ENCODE peak calls at places on chromosomes 5 and 9, in four cellular contexts. One of them, this sample, is unnamed. For H3K36me3 and H3K27me3, the result is how much of the 10 kb centered on the place peaks cover.

GRCh38 chr9:18947772-18948391 is 85.1 kb downstream of the SAXO1 start:
- DNase-seq in left ventricle myocardium inferior: no peak
- DNase-seq in heart right ventricle: no peak
- DNase-seq in sigmoid colon: no peak
- DNase-seq in this sample: no peak

GRCh38 chr5:76113103-76113502 is 29.9 kb downstream of the SV2C start:
- DNase-seq in left ventricle myocardium inferior: no peak
- DNase-seq in sigmoid colon: no peak
- DNase-seq in heart right ventricle: no peak
- DNase-seq in this sample: no peak

GRCh38 chr9:106111039-106111740 is 416.8 kb downstream of the TMEM38B start:
- DNase-seq in left ventricle myocardium inferior: no peak
- DNase-seq in heart right ventricle: no peak
- DNase-seq in sigmoid colon: no peak
- DNase-seq in this sample: peak

GRCh38 chr5:15500326-15500958 is 462 bp downstream of the FBXL7 start:
- DNase-seq in left ventricle myocardium inferior: peak
- DNase-seq in sigmoid colon: peak
- DNase-seq in heart right ventricle: peak
- DNase-seq in this sample: peak

GRCh38 chr5:39547548-39548154 is 122.9 kb upstream of the DAB2 start:
- DNase-seq in left ventricle myocardium inferior: no peak
- DNase-seq in sigmoid colon: no peak
- DNase-seq in heart right ventricle: peak
- DNase-seq in this sample: peak

GRCh38 chr9:14616188-14616982 is 76.8 kb downstream of the ZDHHC21 start:
- DNase-seq in heart right ventricle: no peak
- DNase-seq in left ventricle myocardium inferior: no peak
- DNase-seq in sigmoid colon: no peak
- DNase-seq in this sample: peak

GRCh38 chr5:159402328-159402727 is 72.0 kb upstream of the IL12B start:
- DNase-seq in left ventricle myocardium inferior: no peak
- DNase-seq in heart right ventricle: no peak
- DNase-seq in sigmoid colon: no peak
- DNase-seq in this sample: no peak

GRCh38 chr5:78829811-78830499 is 155.2 kb downstream of the ARSB start:
- DNase-seq in left ventricle myocardium inferior: peak
- DNase-seq in sigmoid colon: peak
- DNase-seq in heart right ventricle: peak
- DNase-seq in this sample: no peak

GRCh38 chr5:175733017-175733416 is 75.1 kb downstream of the HRH2 start:
- DNase-seq in heart right ventricle: no peak
- DNase-seq in left ventricle myocardium inferior: no peak
- DNase-seq in sigmoid colon: peak
- DNase-seq in this sample: no peak

GRCh38 chr5:99674086-99674485 is 745.3 kb upstream of the CHD1 start:
- DNase-seq in left ventricle myocardium inferior: no peak
- DNase-seq in sigmoid colon: no peak
- DNase-seq in heart right ventricle: no peak
- DNase-seq in this sample: no peak

GRCh38 chr5:68033961-68034581 is 181.5 kb upstream of the PIK3R1 start:
- DNase-seq in heart right ventricle: peak
- DNase-seq in sigmoid colon: no peak
- DNase-seq in left ventricle myocardium inferior: peak
- DNase-seq in this sample: no peak

GRCh38 chr5:98927988-98928801 is 612 bp downstream of the CHD1 start:
- DNase-seq in heart right ventricle: peak
- DNase-seq in left ventricle myocardium inferior: peak
- DNase-seq in sigmoid colon: peak
- DNase-seq in this sample: peak

GRCh38 chr5:156186760-156187159 is 140.2 kb upstream of the SGCD start:
- DNase-seq in left ventricle myocardium inferior: no peak
- DNase-seq in sigmoid colon: no peak
- DNase-seq in heart right ventricle: no peak
- DNase-seq in this sample: no peak

GRCh38 chr5:10301842-10302610 is 5.7 kb downstream of the CMBL start:
- DNase-seq in heart right ventricle: peak
- DNase-seq in sigmoid colon: peak
- DNase-seq in left ventricle myocardium inferior: peak
- DNase-seq in this sample: no peak

GRCh38 chr5:931570-932145 is 39.0 kb downstream of the TRIP13 start:
- DNase-seq in heart right ventricle: no peak
- DNase-seq in left ventricle myocardium inferior: no peak
- DNase-seq in sigmoid colon: no peak
- DNase-seq in this sample: no peak

GRCh38 chr9:100505564-100506159 is 32.7 kb downstream of the TMEFF1 start:
- DNase-seq in left ventricle myocardium inferior: peak
- DNase-seq in heart right ventricle: peak
- DNase-seq in sigmoid colon: no peak
- DNase-seq in this sample: peak

GRCh38 chr5:41935544-41935943 is 10.5 kb downstream of the FBXO4 start:
- DNase-seq in left ventricle myocardium inferior: no peak
- DNase-seq in heart right ventricle: no peak
- DNase-seq in sigmoid colon: no peak
- DNase-seq in this sample: peak

GRCh38 chr9:127500399-127500798 is 49.1 kb downstream of the LRSAM1 start:
- DNase-seq in sigmoid colon: no peak
- DNase-seq in heart right ventricle: no peak
- DNase-seq in left ventricle myocardium inferior: no peak
- DNase-seq in this sample: no peak

GRCh38 chr5:124570285-124571035 is 176.0 kb downstream of the ZNF608 start:
- DNase-seq in heart right ventricle: no peak
- DNase-seq in left ventricle myocardium inferior: no peak
- DNase-seq in sigmoid colon: no peak
- DNase-seq in this sample: no peak

GRCh38 chr5:103674739-103675138 is 112.2 kb upstream of the NUDT12 start:
- DNase-seq in left ventricle myocardium inferior: no peak
- DNase-seq in heart right ventricle: peak
- DNase-seq in sigmoid colon: no peak
- DNase-seq in this sample: no peak

GRCh38 chr5:109645591-109646236 is 44.0 kb upstream of the MAN2A1 start:
- DNase-seq in left ventricle myocardium inferior: no peak
- DNase-seq in sigmoid colon: no peak
- DNase-seq in heart right ventricle: no peak
- DNase-seq in this sample: no peak

GRCh38 chr9:130905902-130906726 is 9.5 kb upstream of the QRFP start:
- DNase-seq in heart right ventricle: no peak
- DNase-seq in left ventricle myocardium inferior: no peak
- DNase-seq in sigmoid colon: no peak
- DNase-seq in this sample: no peak

GRCh38 chr5:36870399-36871040 is 6.0 kb upstream of the NIPBL start:
- DNase-seq in heart right ventricle: no peak
- DNase-seq in sigmoid colon: no peak
- DNase-seq in left ventricle myocardium inferior: no peak
- DNase-seq in this sample: peak

GRCh38 chr5:173742432-173742816 is 126.0 kb upstream of the BOD1 start:
- DNase-seq in left ventricle myocardium inferior: no peak
- DNase-seq in sigmoid colon: no peak
- DNase-seq in heart right ventricle: no peak
- DNase-seq in this sample: no peak

GRCh38 chr5:135392256-135392655 is 6.8 kb downstream of the MACROH2A1 start:
- DNase-seq in sigmoid colon: no peak
- DNase-seq in heart right ventricle: no peak
- DNase-seq in left ventricle myocardium inferior: no peak
- DNase-seq in this sample: no peak

GRCh38 chr5:179374506-179375235 is 29.4 kb upstream of the ADAMTS2 start:
- DNase-seq in heart right ventricle: no peak
- DNase-seq in sigmoid colon: peak
- DNase-seq in left ventricle myocardium inferior: no peak
- DNase-seq in this sample: peak

GRCh38 chr9:20984471-20984870 is 47.0 kb downstream of the HACD4 start:
- DNase-seq in heart right ventricle: no peak
- DNase-seq in sigmoid colon: no peak
- DNase-seq in left ventricle myocardium inferior: no peak
- DNase-seq in this sample: no peak

GRCh38 chr5:67004730-67005350 is 191.8 kb downstream of the CD180 start:
- DNase-seq in heart right ventricle: no peak
- DNase-seq in sigmoid colon: no peak
- DNase-seq in left ventricle myocardium inferior: no peak
- DNase-seq in this sample: peak

GRCh38 chr5:128329542-128329941 is 208.5 kb downstream of the FBN2 start:
- DNase-seq in left ventricle myocardium inferior: no peak
- DNase-seq in sigmoid colon: no peak
- DNase-seq in heart right ventricle: no peak
- DNase-seq in this sample: no peak

GRCh38 chr5:128338649-128339048 is 199.4 kb downstream of the FBN2 start:
- DNase-seq in left ventricle myocardium inferior: peak
- DNase-seq in heart right ventricle: peak
- DNase-seq in sigmoid colon: no peak
- DNase-seq in this sample: no peak

GRCh38 chr5:128339585-128339984 is 198.5 kb downstream of the FBN2 start:
- DNase-seq in left ventricle myocardium inferior: no peak
- DNase-seq in sigmoid colon: no peak
- DNase-seq in heart right ventricle: no peak
- DNase-seq in this sample: no peak

GRCh38 chr5:128331261-128331660 is 206.8 kb downstream of the FBN2 start:
- DNase-seq in heart right ventricle: no peak
- DNase-seq in sigmoid colon: no peak
- DNase-seq in left ventricle myocardium inferior: no peak
- DNase-seq in this sample: no peak

GRCh38 chr5:128334010-128334716 is 203.9 kb downstream of the FBN2 start:
- DNase-seq in heart right ventricle: no peak
- DNase-seq in sigmoid colon: no peak
- DNase-seq in left ventricle myocardium inferior: no peak
- DNase-seq in this sample: no peak
- H3K36me3 ChIP-seq in heart right ventricle: under half
- H3K36me3 ChIP-seq in sigmoid colon: under half
- H3K36me3 ChIP-seq in left ventricle myocardium inferior: under half
- H3K36me3 ChIP-seq in this sample: under half

GRCh38 chr9:96817973-96818372 is 36.3 kb downstream of the ZNF782 start:
- DNase-seq in left ventricle myocardium inferior: no peak
- DNase-seq in heart right ventricle: no peak
- DNase-seq in sigmoid colon: no peak
- DNase-seq in this sample: no peak
- H3K4me3 ChIP-seq in left ventricle myocardium inferior: no peak
- H3K4me3 ChIP-seq in heart right ventricle: no peak
- H3K4me3 ChIP-seq in sigmoid colon: no peak
- H3K4me3 ChIP-seq in this sample: no peak

GRCh38 chr5:1950096-1950707 is 67.5 kb upstream of the IRX4 start:
- DNase-seq in left ventricle myocardium inferior: no peak
- DNase-seq in heart right ventricle: no peak
- DNase-seq in sigmoid colon: no peak
- DNase-seq in this sample: peak

GRCh38 chr5:1950708-1951103 is 68.0 kb upstream of the IRX4 start:
- DNase-seq in heart right ventricle: no peak
- DNase-seq in sigmoid colon: no peak
- DNase-seq in left ventricle myocardium inferior: no peak
- DNase-seq in this sample: no peak

GRCh38 chr5:1952456-1953099 is 69.9 kb upstream of the IRX4 start:
- DNase-seq in left ventricle myocardium inferior: no peak
- DNase-seq in sigmoid colon: no peak
- DNase-seq in heart right ventricle: no peak
- DNase-seq in this sample: peak

GRCh38 chr5:1952021-1952420 is 69.3 kb upstream of the IRX4 start:
- DNase-seq in heart right ventricle: no peak
- DNase-seq in sigmoid colon: no peak
- DNase-seq in left ventricle myocardium inferior: no peak
- DNase-seq in this sample: no peak

GRCh38 chr5:1951165-1951816 is 68.6 kb upstream of the IRX4 start:
- DNase-seq in sigmoid colon: no peak
- DNase-seq in heart right ventricle: no peak
- DNase-seq in left ventricle myocardium inferior: no peak
- DNase-seq in this sample: no peak
- H3K27me3 ChIP-seq in sigmoid colon: under half
- H3K27me3 ChIP-seq in heart right ventricle: under half
- H3K27me3 ChIP-seq in left ventricle myocardium inferior: under half
- H3K27me3 ChIP-seq in this sample: under half

DNA sequence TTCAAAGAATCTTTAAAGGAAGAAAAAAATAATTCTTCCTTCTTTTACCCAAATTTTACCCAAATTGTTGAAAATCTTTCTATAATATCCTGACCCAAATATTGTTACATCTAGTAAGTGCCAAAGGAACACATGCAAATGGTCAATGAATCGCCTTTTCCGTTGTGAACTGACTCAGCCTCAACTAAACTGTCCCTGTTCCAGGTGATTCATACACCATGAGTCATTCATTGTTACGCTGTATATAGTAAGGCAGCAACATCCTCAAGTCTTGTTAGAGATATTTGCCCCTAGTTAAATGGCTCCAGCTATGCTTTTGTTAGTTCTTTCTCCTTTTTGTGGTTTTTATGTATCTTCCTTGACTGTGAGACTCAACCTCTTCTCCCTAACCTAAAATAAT is 9.7 kb downstream of the PTGER4 start:
- DNase-seq in sigmoid colon: no peak
- DNase-seq in left ventricle myocardium inferior: no peak
- DNase-seq in heart right ventricle: peak
- DNase-seq in this sample: no peak
- H3K36me3 ChIP-seq in sigmoid colon: under half
- H3K36me3 ChIP-seq in left ventricle myocardium inferior: under half
- H3K36me3 ChIP-seq in heart right ventricle: under half
- H3K36me3 ChIP-seq in this sample: under half

GRCh38 chr5:74430910-74431309 is 209.6 kb downstream of the ENC1 start:
- DNase-seq in left ventricle myocardium inferior: no peak
- DNase-seq in heart right ventricle: no peak
- DNase-seq in sigmoid colon: no peak
- DNase-seq in this sample: no peak

GRCh38 chr5:74433255-74434123 is 207.0 kb downstream of the ENC1 start:
- DNase-seq in heart right ventricle: no peak
- DNase-seq in sigmoid colon: no peak
- DNase-seq in left ventricle myocardium inferior: no peak
- DNase-seq in this sample: peak

GRCh38 chr5:74432240-74432639 is 208.3 kb downstream of the ENC1 start:
- DNase-seq in left ventricle myocardium inferior: no peak
- DNase-seq in heart right ventricle: no peak
- DNase-seq in sigmoid colon: no peak
- DNase-seq in this sample: no peak

GRCh38 chr5:74429495-74429894 is 211.0 kb downstream of the ENC1 start:
- DNase-seq in heart right ventricle: no peak
- DNase-seq in left ventricle myocardium inferior: no peak
- DNase-seq in sigmoid colon: no peak
- DNase-seq in this sample: no peak

DNA sequence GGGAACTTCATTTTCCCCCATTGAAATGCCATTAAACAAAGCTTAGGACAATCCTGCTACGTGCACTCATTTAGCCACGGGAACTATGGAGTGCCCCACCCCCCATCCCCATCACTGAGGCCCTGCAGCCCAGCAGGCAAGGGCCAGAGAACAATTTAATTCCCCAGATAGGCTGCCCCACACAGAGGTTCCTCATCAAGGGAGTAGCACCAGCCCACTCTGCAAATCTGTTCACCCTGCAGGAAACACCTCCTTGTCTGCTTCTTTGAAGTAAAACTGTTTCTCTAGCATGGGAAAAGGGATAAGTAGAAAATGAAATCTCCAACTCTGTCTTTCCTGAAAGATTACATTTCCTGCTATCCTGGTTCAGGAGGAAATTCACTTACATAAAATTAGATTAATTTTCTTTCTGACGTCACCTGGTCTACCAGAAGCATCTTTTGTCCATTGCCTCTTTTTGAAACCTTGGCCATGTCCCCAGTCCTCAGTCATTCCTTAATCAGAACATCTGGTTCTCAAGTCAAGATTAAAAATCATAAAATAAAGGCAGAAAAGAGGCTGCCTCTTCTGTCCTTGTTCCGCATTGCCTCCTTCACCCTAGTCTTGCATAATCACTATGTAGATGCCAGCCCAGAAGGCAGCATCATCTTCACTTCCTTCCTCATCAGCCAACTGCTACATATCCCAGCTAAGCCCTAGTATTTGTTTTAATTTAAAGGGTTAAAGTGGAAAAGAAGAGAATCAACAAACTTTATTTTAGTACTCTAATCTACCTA is 206.2 kb downstream of the ENC1 start:
- DNase-seq in left ventricle myocardium inferior: no peak
- DNase-seq in sigmoid colon: no peak
- DNase-seq in heart right ventricle: peak
- DNase-seq in this sample: peak
- H3K4me3 ChIP-seq in left ventricle myocardium inferior: peak
- H3K4me3 ChIP-seq in sigmoid colon: no peak
- H3K4me3 ChIP-seq in heart right ventricle: no peak
- H3K4me3 ChIP-seq in this sample: no peak

This sample was measured in H7.